ENCODE peak calls at places on chromosomes 6 and 20, in five cellular contexts. K, A, V, H and T are unnamed samples.

GRCh38 chr20:13341737-13342393 is 120.8 kb downstream of the ISM1 start:
- DNase-seq in H (no peak), A (no peak), K (no peak), V (no peak), T (no peak)

GRCh38 chr20:48283470-48284110 is 498.3 kb upstream of the SULF2 start:
- DNase-seq in K (peak), H (no peak), A (peak), V (no peak), T (no peak)

GRCh38 chr6:52076791-52077179 is 10.6 kb downstream of the PKHD1 start:
- DNase-seq in H (peak), K (no peak), A (no peak), V (no peak), T (no peak)

GRCh38 chr6:17577059-17577458 is 23.0 kb upstream of the FAM8A1 start:
- DNase-seq in V (no peak), H (no peak), A (no peak), K (no peak), T (no peak)

GRCh38 chr6:3884007-3884745 is 35.0 kb downstream of the FAM50B start:
- DNase-seq in A (no peak), V (no peak), H (peak), K (no peak), T (no peak)

GRCh38 chr20:44837949-44838348 is 27.6 kb upstream of the RIMS4 start:
- DNase-seq in H (no peak), V (no peak), A (no peak), K (no peak), T (no peak)

GRCh38 chr6:868212-868611 is 175.3 kb upstream of the EXOC2 start:
- DNase-seq in K (no peak), H (peak), V (no peak), A (no peak), T (no peak)

GRCh38 chr6:63058601-63059000 is 152.7 kb upstream of the FKBP1C start:
- DNase-seq in V (no peak), K (no peak), H (peak), A (no peak), T (no peak)

GRCh38 chr6:157381631-157382621 is 936 bp downstream of the ZDHHC14 start:
- DNase-seq in H (no peak), K (peak), A (peak), V (peak), T (peak)

GRCh38 chr20:48294196-48294595 is 508.9 kb upstream of the SULF2 start:
- DNase-seq in H (no peak), A (no peak), K (no peak), V (no peak), T (no peak)

GRCh38 chr6:106116125-106116524 is 30.0 kb downstream of the PRDM1 start:
- DNase-seq in H (no peak), V (no peak), K (no peak), A (no peak), T (no peak)

GRCh38 chr20:7772376-7772775 is 167.9 kb downstream of the HAO1 start:
- DNase-seq in A (no peak), H (no peak), K (no peak), V (no peak), T (no peak)

GRCh38 chr6:155187096-155187495 is 76.7 kb upstream of the CLDN20 start:
- DNase-seq in K (no peak), A (no peak), H (no peak), V (no peak), T (no peak)